ENCODE peak calls at places on chromosomes 3 and 15, in six cellular contexts. N is PC-9, Y is pancreas, D is left lung, W is neural progenitor cell, J is cardiac muscle cell. Z is an unnamed sample.
A peak's percentile ranks its signal among the peaks of the same experiment; 100 is the strongest.

GRCh38 chr15:96123028-96123400 is 207.5 kb upstream of the NR2F2 start:
- DNase-seq in N (no peak), Y (no peak), D (no peak), W (peak; percentile 11), J (no peak), Z (no peak)

GRCh38 chr3:172522871-172523818 is at the start of gene TNFSF10:
- DNase-seq in N (peak; percentile 62), Y (peak; percentile 68), D (peak; percentile 80), W (peak; percentile 12), J (no peak), Z (peak; percentile 34)

GRCh38 chr15:68589012-68589411 is 10.2 kb downstream of the CORO2B start:
- DNase-seq in N (no peak), Y (no peak), D (no peak), W (no peak), J (no peak), Z (no peak)

GRCh38 chr3:139745831-139746230 is 68.1 kb upstream of the NMNAT3 start:
- DNase-seq in N (no peak), Y (no peak), D (no peak), W (no peak), J (peak; percentile 23), Z (no peak)

GRCh38 chr15:31373096-31373865 is 46.6 kb downstream of the KLF13 start:
- DNase-seq in N (no peak), Y (peak; percentile 38), D (no peak), W (no peak), J (no peak), Z (no peak)

GRCh38 chr15:42919794-42920280 is 741 bp downstream of the TTBK2 start:
- DNase-seq in N (peak; percentile 21), Y (no peak), D (no peak), W (peak; percentile 51), J (peak; percentile 38), Z (no peak)

GRCh38 chr3:162130582-162130981 is 634.0 kb downstream of the OTOL1 start:
- DNase-seq in N (no peak), Y (no peak), D (no peak), W (no peak), J (no peak), Z (no peak)

GRCh38 chr3:71011565-71012287 is 571.8 kb downstream of the FOXP1 start:
- DNase-seq in N (no peak), Y (no peak), D (no peak), W (no peak), J (no peak), Z (no peak)

GRCh38 chr3:133644768-133645167 is 17.0 kb downstream of the TOPBP1 start:
- DNase-seq in N (peak; percentile 19), Y (no peak), D (no peak), W (no peak), J (peak; percentile 82), Z (no peak)

GRCh38 chr3:141825216-141826011 is 51.0 kb upstream of the ATP1B3 start:
- DNase-seq in N (no peak), Y (no peak), D (no peak), W (no peak), J (no peak), Z (no peak)

GRCh38 chr3:47324278-47324865 is 41.6 kb downstream of the KLHL18 start:
- DNase-seq in N (peak; percentile 61), Y (no peak), D (no peak), W (peak; percentile 91), J (peak; percentile 90), Z (no peak)

GRCh38 chr3:120926146-120926545 is 18.1 kb downstream of the STXBP5L start:
- DNase-seq in N (no peak), Y (no peak), D (no peak), W (no peak), J (no peak), Z (no peak)

GRCh38 chr3:50515565-50516047 is 12.2 kb upstream of the CACNA2D2 start:
- DNase-seq in N (no peak), Y (no peak), D (no peak), W (peak; percentile 89), J (peak; percentile 24), Z (no peak)

GRCh38 chr15:70974004-70974832 is 81.6 kb downstream of the LRRC49 start:
- DNase-seq in N (peak; percentile 1), Y (no peak), D (no peak), W (peak; percentile 9), J (peak; percentile 77), Z (no peak)

GRCh38 chr3:148075829-148076716 is 621.6 kb upstream of the AGTR1 start:
- DNase-seq in N (no peak), Y (no peak), D (no peak), W (peak; percentile 76), J (peak; percentile 73), Z (no peak)

GRCh38 chr15:70158309-70158995 is 60.7 kb upstream of the TLE3 start:
- DNase-seq in N (no peak), Y (no peak), D (no peak), W (no peak), J (no peak), Z (no peak)

GRCh38 chr3:129211772-129212171 is 28.1 kb upstream of the CNBP start:
- DNase-seq in N (peak; percentile 98), Y (peak; percentile 78), D (peak; percentile 89), W (no peak), J (peak; percentile 85), Z (no peak)

DNA sequence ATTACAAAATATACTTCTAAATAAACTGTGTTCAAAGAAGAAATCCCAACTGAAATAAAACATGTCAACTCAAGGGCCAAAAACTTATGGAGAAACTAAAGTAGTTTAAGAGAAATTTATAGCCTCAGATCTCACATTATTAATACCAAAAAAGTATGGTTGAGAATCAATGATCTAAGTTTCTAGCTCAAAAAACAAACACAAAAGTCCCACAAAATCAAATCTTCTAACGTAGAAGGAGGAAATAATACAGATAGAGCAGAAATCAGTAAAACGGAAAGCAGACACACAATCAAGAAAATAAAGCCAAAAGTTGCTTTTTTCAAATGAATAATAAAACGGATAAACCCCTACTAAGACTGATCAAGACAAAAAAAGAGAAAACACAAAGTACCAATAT is 2.9 kb downstream of the SUSD5 start:
- DNase-seq in N (no peak), Y (no peak), D (no peak), W (no peak), J (no peak), Z (no peak)
- H3K27me3 ChIP-seq in N (no peaks in the 10 kb centered on the region), Y (no peaks in the 10 kb centered on the region), D (peaks cover 45% of the 10 kb centered on the region), W (peaks cover 61% of the 10 kb centered on the region), J (peaks cover 53% of the 10 kb centered on the region), Z (peaks cover 52% of the 10 kb centered on the region)

DNA sequence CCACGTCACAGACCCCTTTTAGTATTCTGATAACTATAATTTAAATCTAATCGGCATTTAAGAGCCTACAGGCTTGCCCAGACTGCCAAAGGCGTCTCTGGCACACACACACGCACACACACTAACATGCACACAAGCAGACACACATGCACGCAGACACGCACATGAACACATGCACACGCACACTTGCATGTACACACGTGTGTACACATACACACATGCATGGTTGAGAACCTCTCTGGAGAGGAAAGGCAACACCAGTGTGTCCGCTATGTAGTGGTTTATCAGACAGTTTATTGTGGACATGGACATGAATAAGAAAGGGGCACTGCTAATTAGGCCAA is 102.1 kb downstream of the FBLN2 start:
- DNase-seq in N (no peak), Y (no peak), D (no peak), W (no peak), J (no peak), Z (no peak)
- TF ChIP-seq CTCF in N (no peak), Y (no peak), D (no peak), W (no peak), J (no peak), Z (no peak)

GRCh38 chr3:188959013-188959412 is 212.8 kb upstream of the TPRG1 start:
- DNase-seq in N (no peak), Y (no peak), D (no peak), W (no peak), J (no peak), Z (no peak)

GRCh38 chr3:188962253-188963247 is 209.2 kb upstream of the TPRG1 start:
- DNase-seq in N (no peak), Y (no peak), D (no peak), W (no peak), J (peak; percentile 21), Z (no peak)

GRCh38 chr3:188955919-188956318 is 215.9 kb upstream of the TPRG1 start:
- DNase-seq in N (no peak), Y (no peak), D (no peak), W (no peak), J (no peak), Z (no peak)

GRCh38 chr3:188954590-188955208 is 217.1 kb upstream of the TPRG1 start:
- DNase-seq in N (peak; percentile 85), Y (peak; percentile 87), D (peak; percentile 88), W (peak; percentile 91), J (peak; percentile 95), Z (peak; percentile 65)

DNA sequence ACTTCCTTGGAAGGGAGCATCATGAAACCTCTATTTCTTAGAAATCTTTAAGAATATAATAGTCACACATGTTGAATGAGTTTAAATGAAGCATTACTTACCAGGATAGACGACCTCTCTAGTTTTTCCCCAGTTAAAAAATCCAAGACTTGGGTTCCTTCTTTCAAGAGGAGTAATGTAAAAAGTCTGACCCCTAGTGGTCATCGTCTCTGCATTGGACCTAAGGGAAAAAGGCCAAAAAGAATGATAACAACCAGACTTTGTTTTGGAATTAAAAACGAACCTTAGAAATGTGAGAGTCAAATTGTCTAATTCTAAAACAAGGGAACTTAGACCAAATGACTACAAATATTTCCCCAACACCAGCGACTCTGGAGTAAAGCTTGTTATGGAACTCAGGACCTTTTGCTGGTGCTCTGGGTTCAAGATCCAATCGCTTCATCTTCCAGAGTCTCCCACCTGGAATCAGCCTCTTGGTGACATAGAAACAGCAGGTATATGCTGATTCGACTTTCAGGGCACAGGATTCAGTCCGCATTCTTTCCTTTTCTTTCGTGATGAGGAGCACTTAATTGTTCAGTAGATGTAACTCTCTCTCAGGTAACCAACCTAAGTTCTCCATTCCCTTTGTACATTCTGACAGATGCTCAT is 214.8 kb upstream of the TPRG1 start:
- DNase-seq in N (peak; percentile 15), Y (no peak), D (no peak), W (peak; percentile 81), J (peak; percentile 83), Z (no peak)
- H3K27ac ChIP-seq in N (no peak overlapping the region), Y (no peak overlapping the region), D (no peak overlapping the region), W (no peak overlapping the region), J (no peak overlapping the region), Z (no peak overlapping the region)

DNA sequence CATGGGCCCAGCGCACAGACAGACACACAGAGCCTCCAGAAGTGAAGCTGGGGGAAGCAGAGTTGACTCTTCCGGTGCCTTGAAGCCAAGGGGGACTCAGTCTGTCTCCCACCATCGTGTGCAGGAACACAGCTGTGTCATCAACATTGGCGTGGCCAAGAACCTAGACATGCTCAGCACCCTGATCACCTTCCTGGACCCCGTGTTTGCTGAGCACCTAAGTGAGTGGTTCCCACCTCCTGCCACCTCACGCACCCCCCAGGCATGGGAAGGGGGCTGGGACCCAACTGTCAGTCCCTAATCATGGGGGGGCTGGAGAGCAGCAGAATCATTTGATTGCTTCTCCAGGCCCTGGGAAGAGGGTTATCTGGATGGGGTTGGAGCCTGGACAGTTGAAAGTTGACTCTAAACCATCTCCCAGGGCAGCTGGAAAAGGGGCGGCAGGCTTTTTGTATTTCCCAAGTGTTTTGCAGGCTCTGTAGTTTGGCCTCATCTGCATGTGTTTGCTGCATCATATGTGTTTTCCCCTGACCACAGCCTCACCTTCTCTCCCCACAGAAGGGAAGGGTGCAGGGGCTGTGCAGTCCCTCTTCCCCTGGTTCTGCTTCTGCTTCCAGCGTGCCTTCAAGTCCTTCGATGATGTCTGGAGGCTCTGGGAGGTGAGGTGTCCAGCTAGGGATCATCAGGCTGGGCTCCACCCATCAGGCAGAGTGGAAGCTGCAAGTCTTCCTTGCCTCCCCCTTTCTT is 12.8 kb downstream of the TBC1D21 start:
- DNase-seq in N (no peak), Y (no peak), D (no peak), W (no peak), J (no peak), Z (no peak)
- H3K27me3 ChIP-seq in N (peaks cover 70% of the 10 kb centered on the region), Y (no peaks in the 10 kb centered on the region), D (no peaks in the 10 kb centered on the region), W (no peaks in the 10 kb centered on the region), J (peaks cover 18% of the 10 kb centered on the region), Z (peaks cover 12% of the 10 kb centered on the region)